ENCODE peak calls at places on chromosomes 4 and X, in nine cellular contexts. S is NCI-H446 treated with DMSO at 0.1 percent for 48 hours; K is NCI-H345; B is posterior cingulate gyrus; X is BJ; J is NCI-H774; N is NCI-H1092; R is endothelial cell; G is stimulated activated CD4-positive, alpha-beta T cell treated with anti-CD3 and anti-CD28 coated beads, TNF-alpha, amount 100 ng/mL, for 24 hours. E is an unnamed sample.

GRCh38 chr4:181007751-181008150 is 1235.5 kb upstream of the TENM3 start:
- DNase-seq in B (no peak), G (no peak), K (no peak), R (no peak), S (no peak), J (no peak), N (no peak), X (no peak), E (no peak)

GRCh38 chr4:110498420-110498819 is 22.5 kb downstream of the ENPEP start:
- DNase-seq in B (no peak), G (no peak), K (no peak), N (no peak), J (no peak), R (no peak), S (no peak), X (no peak), E (no peak)

GRCh38 chrX:23292979-23293651 is 41.5 kb upstream of the PTCHD1 start:
- DNase-seq in J (no peak), R (no peak), G (no peak), B (no peak), N (no peak), K (no peak), X (no peak), S (peak), E (no peak)

GRCh38 chrX:13092455-13092941 is 48.1 kb upstream of the FAM9C start:
- DNase-seq in G (no peak), N (no peak), J (no peak), K (no peak), R (no peak), S (no peak), X (no peak), B (no peak), E (peak)

GRCh38 chr4:5137927-5138326 is 86.6 kb downstream of the STK32B start:
- DNase-seq in K (no peak), G (no peak), S (no peak), J (no peak), B (no peak), N (no peak), X (no peak), R (no peak), E (no peak)

GRCh38 chr4:2253160-2254084 is 8.5 kb downstream of the MXD4 start:
- DNase-seq in J (no peak), G (no peak), K (no peak), S (no peak), N (no peak), R (no peak), B (peak), X (no peak), E (no peak)

GRCh38 chr4:158793021-158793420 is 24.2 kb downstream of the FNIP2 start:
- DNase-seq in G (no peak), K (no peak), J (no peak), N (no peak), B (no peak), X (no peak), S (no peak), R (no peak), E (no peak)

GRCh38 chr4:118351851-118352827 is 664 bp downstream of the PRSS12 start:
- DNase-seq in X (no peak), B (no peak), G (no peak), K (peak), J (peak), R (peak), S (no peak), N (no peak), E (peak)

GRCh38 chr4:182107931-182108330 is 135.3 kb upstream of the TENM3 start:
- DNase-seq in J (no peak), X (no peak), S (no peak), K (no peak), R (no peak), B (no peak), G (no peak), N (no peak), E (no peak)

GRCh38 chr4:158814636-158815035 is 45.8 kb downstream of the FNIP2 start:
- DNase-seq in N (no peak), J (no peak), K (no peak), R (no peak), S (no peak), X (peak), B (no peak), G (no peak), E (no peak)

GRCh38 chrX:43750248-43750676 is 94.2 kb downstream of the MAOA start:
- DNase-seq in N (peak), R (peak), J (peak), S (peak), G (no peak), X (peak), B (no peak), K (peak), E (peak)

GRCh38 chrX:111506826-111507225 is 4.6 kb upstream of the SERTM2 start:
- DNase-seq in R (no peak), K (no peak), N (no peak), B (no peak), J (no peak), S (no peak), G (no peak), X (no peak), E (no peak)

GRCh38 chr4:101328063-101328602 is 19.2 kb downstream of the PPP3CA start:
- DNase-seq in S (no peak), J (no peak), G (no peak), N (no peak), X (no peak), K (no peak), B (no peak), R (no peak), E (no peak)

GRCh38 chr4:184534511-184535391 is 60.4 kb upstream of the IRF2 start:
- DNase-seq in R (no peak), J (no peak), N (no peak), B (no peak), G (no peak), X (peak), K (no peak), S (no peak), E (no peak)

GRCh38 chr4:7261174-7261573 is 68.8 kb downstream of the SORCS2 start:
- DNase-seq in N (peak), X (no peak), B (no peak), R (no peak), S (no peak), J (no peak), G (no peak), K (no peak), E (no peak)

GRCh38 chr4:25401066-25401465 is 24.0 kb downstream of the ANAPC4 start:
- DNase-seq in K (no peak), B (no peak), R (no peak), G (no peak), N (no peak), S (no peak), X (no peak), J (no peak), E (no peak)

GRCh38 chr4:40507977-40508376 is 121.7 kb downstream of the RBM47 start:
- DNase-seq in B (no peak), K (no peak), G (no peak), N (no peak), X (no peak), S (no peak), R (no peak), J (no peak), E (no peak)

GRCh38 chrX:119218198-119218597 is 17.9 kb upstream of the PGRMC1 start:
- DNase-seq in K (peak), J (peak), G (no peak), B (no peak), X (no peak), R (no peak), N (no peak), S (no peak), E (no peak)

GRCh38 chrX:104172121-104172520 is 5.9 kb downstream of the FAM199X start:
- DNase-seq in S (no peak), R (no peak), X (no peak), N (no peak), J (no peak), B (no peak), G (no peak), K (no peak), E (no peak)